ENCODE peak calls at places on chromosomes 2 and 18, in ten cellular contexts. N, E, G, D, Z, T, R, L, C and H are unnamed samples. For H3K9me3, the result is how much of the 10 kb centered on the place peaks cover.

GRCh38 chr2:164717000-164717597 is 95.8 kb upstream of the GRB14 start:
- DNase-seq in N (no peak), E (no peak), G (peak), D (no peak), Z (peak), T (no peak), R (no peak), L (no peak), C (no peak), H (no peak)

GRCh38 chr2:57802243-57802642 is 244.4 kb upstream of the VRK2 start:
- DNase-seq in N (peak), E (no peak), G (no peak), D (no peak), Z (no peak), T (no peak), R (no peak), L (no peak), C (no peak), H (no peak)

GRCh38 chr18:44598514-44598913 is 82.2 kb upstream of the SETBP1 start:
- DNase-seq in N (no peak), E (no peak), G (no peak), D (no peak), Z (peak), T (no peak), R (no peak), L (no peak), C (no peak), H (no peak)

GRCh38 chr2:32450851-32451250 is 94.0 kb downstream of the BIRC6 start:
- DNase-seq in N (no peak), E (no peak), G (no peak), D (no peak), Z (no peak), T (no peak), R (no peak), L (no peak), C (no peak), H (no peak)

GRCh38 chr18:3368193-3368592 is 81.8 kb upstream of the TGIF1 start:
- DNase-seq in N (no peak), E (no peak), G (peak), D (no peak), Z (no peak), T (no peak), R (no peak), L (no peak), C (no peak), H (no peak)

GRCh38 chr2:21395366-21395765 is 271.6 kb downstream of the TDRD15 start:
- DNase-seq in N (peak), E (no peak), G (no peak), D (no peak), Z (no peak), T (no peak), R (no peak), L (no peak), C (no peak), H (no peak)

GRCh38 chr2:143182649-143183048 is 53.4 kb downstream of the ARHGAP15 start:
- DNase-seq in N (no peak), E (no peak), G (no peak), D (no peak), Z (no peak), T (no peak), R (no peak), L (no peak), C (no peak), H (no peak)

GRCh38 chr2:8515390-8515761 is 166.5 kb upstream of the ID2 start:
- DNase-seq in N (peak), E (no peak), G (no peak), D (no peak), Z (no peak), T (peak), R (peak), L (no peak), C (no peak), H (peak)

GRCh38 chr18:56001576-56001975 is 413.6 kb upstream of the TCF4 start:
- DNase-seq in N (no peak), E (no peak), G (peak), D (no peak), Z (no peak), T (no peak), R (no peak), L (no peak), C (no peak), H (no peak)

GRCh38 chr2:53407363-53408080 is 360.1 kb upstream of the CHAC2 start:
- DNase-seq in N (no peak), E (no peak), G (no peak), D (no peak), Z (no peak), T (no peak), R (no peak), L (no peak), C (no peak), H (no peak)

GRCh38 chr2:226887940-226888339 is 52.1 kb downstream of the RHBDD1 start:
- DNase-seq in N (no peak), E (no peak), G (peak), D (no peak), Z (no peak), T (no peak), R (no peak), L (no peak), C (no peak), H (no peak)

GRCh38 chr2:237056271-237056875 is 29.3 kb upstream of the COPS8 start:
- DNase-seq in N (no peak), E (no peak), G (no peak), D (no peak), Z (no peak), T (no peak), R (no peak), L (no peak), C (no peak), H (no peak)

GRCh38 chr2:45496869-45497268 is 114.2 kb downstream of the SRBD1 start:
- DNase-seq in N (no peak), E (no peak), G (no peak), D (no peak), Z (no peak), T (no peak), R (no peak), L (no peak), C (no peak), H (no peak)

GRCh38 chr2:219912530-219912929 is 285.1 kb downstream of the SLC4A3 start:
- DNase-seq in N (peak), E (no peak), G (peak), D (no peak), Z (no peak), T (no peak), R (no peak), L (no peak), C (peak), H (no peak)
- TF ChIP-seq CTCF in N (no peak), E (no peak), G (no peak), D (no peak), Z (no peak), T (no peak), R (no peak), L (no peak), C (peak), H (no peak)

DNA sequence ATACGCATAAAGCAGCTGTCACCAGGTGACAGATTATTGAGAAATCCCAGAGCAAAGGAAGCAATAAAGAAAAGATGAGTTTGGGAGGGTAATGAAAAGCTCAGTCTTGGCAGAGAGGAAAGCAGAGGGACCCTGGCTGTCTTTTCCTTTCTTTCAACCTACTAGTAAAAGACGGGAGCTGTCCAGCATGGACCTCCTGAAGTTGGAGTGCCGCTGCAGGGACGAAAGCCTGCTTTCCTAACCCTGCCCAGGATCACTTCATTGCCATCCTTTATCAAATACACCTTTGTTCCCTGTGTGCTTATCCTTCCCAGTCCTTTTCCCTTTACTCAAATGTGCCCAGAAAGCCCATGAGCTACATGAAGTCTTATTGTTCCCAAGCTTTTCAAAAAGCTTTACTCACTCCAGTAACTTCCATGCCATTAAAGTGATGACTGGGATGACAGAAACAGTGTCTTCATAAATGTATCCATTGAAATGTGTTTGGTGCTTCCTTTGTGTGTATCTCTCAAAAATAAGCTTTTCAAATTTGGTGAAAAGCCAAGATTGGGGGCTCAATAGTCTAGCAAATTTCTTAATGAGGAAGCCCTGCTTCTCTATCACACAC is 3.7 kb upstream of the SPR start:
- DNase-seq in N (peak), E (no peak), G (peak), D (peak), Z (peak), T (no peak), R (peak), L (peak), C (no peak), H (no peak)
- H3K27ac ChIP-seq in N (no peak), E (no peak), G (no peak), D (no peak), Z (no peak), T (no peak), R (no peak), L (no peak), C (no peak), H (no peak)

GRCh38 chr2:95220449-95220848 is 13.1 kb downstream of the ZNF892 start:
- DNase-seq in N (no peak), E (no peak), G (no peak), D (no peak), Z (no peak), T (no peak), R (no peak), L (no peak), C (no peak), H (no peak)
- H3K9me3 ChIP-seq in N (under half), E (under half), G (under half), D (under half), Z (under half), T (under half), R (half or more), L (half or more), C (under half), H (half or more)

DNA sequence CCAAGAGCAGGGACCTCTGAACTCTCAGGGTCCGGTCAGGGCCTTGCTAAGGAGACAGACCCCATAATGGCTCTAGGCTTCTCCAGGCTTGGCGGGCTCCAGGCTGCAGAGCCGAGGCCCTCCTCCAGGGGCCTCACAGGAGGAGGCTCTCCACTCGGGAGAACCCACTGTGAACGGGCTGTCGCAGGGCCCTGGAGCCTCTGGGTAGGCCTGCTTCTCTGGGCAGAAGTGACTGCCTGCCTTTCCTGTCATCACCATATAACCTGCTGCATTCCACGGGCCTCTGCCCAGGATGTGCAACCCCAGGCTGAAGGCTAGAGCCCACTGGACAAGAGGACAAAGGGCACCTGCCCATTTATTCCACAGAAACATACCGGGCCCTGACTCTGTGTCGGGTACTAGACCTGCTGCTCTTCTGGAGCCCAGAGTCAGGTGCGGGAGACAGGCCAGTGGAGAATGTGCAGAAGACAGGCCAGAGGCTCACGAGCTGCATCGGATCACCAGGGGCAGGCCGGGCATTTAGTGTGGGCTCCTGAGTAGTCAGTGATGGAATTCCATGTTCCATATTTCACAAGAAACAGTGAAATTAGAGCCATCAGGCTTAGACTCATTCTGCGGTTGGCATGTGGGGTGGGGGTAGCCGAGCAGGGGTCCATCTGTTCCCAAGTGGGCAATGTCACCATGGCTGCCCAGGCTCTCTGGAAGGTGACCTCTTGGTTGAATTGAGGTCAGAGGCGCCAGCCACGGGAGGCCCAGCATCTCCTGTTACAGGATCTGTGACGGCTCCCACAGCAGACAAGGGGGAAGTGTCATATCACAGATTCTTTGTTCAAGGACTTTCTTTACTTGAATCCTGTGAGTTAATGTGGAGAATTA is 220.8 kb downstream of the SH3RF3 start:
- DNase-seq in N (no peak), E (no peak), G (no peak), D (no peak), Z (no peak), T (no peak), R (no peak), L (no peak), C (no peak), H (peak)
- TF ChIP-seq CTCF in N (no peak), E (no peak), G (no peak), D (peak), Z (no peak), T (no peak), R (no peak), L (peak), C (no peak), H (no peak)